ENCODE peak calls at places on chromosome 15, in six cellular contexts. H, F, E, J, S and X are unnamed samples.

GRCh38 chr15:66288796-66289195 is 4.6 kb upstream of the DIS3L start:
- DNase-seq in H (no peak), F (no peak), E (no peak), J (no peak), S (no peak), X (no peak)

GRCh38 chr15:63048986-63049665 is 6.6 kb downstream of the TPM1 start:
- DNase-seq in H (peak), F (no peak), E (no peak), J (no peak), S (no peak), X (peak)

GRCh38 chr15:52124270-52124878 is 11.8 kb upstream of the BCL2L10 start:
- DNase-seq in H (peak), F (no peak), E (no peak), J (no peak), S (no peak), X (no peak)

GRCh38 chr15:30929982-30930381 is 26.3 kb downstream of the FAN1 start:
- DNase-seq in H (no peak), F (no peak), E (no peak), J (no peak), S (no peak), X (no peak)

GRCh38 chr15:63509056-63509696 is 4.8 kb downstream of the USP3 start:
- DNase-seq in H (no peak), F (no peak), E (no peak), J (no peak), S (no peak), X (no peak)

GRCh38 chr15:85454403-85454802 is 74.0 kb downstream of the AKAP13 start:
- DNase-seq in H (no peak), F (no peak), E (no peak), J (no peak), S (no peak), X (no peak)

GRCh38 chr15:41517895-41518449 is 4.3 kb upstream of the LTK start:
- DNase-seq in H (peak), F (no peak), E (no peak), J (no peak), S (no peak), X (no peak)

GRCh38 chr15:80442728-80443403 is 38.7 kb downstream of the ARNT2 start:
- DNase-seq in H (no peak), F (no peak), E (no peak), J (no peak), S (no peak), X (no peak)

GRCh38 chr15:89122532-89123525 is 34.6 kb downstream of the ABHD2 start:
- DNase-seq in H (no peak), F (no peak), E (no peak), J (no peak), S (no peak), X (no peak)
- TF ChIP-seq POLR2A in H (no peak), F (no peak), E (no peak), J (no peak), S (no peak), X (no peak)

DNA sequence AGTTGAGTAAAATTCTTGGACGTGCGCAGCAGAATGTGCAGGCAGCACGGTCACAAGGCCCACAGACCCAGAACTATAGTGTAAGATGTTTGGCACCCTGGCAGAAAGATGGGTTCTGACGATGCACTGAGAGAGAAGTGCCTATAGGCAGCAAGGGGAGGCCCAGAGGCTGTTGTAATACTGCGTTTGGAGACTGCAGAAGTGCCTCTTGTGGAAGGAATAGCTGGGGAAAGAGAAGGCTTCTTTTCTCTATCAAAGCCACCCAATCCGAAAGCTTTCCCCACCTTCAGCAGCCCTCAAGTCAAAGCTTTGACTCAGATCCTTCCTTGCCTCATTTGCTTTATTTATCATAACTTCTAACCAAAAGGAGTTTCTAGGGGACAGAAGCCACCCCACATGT is 5.2 kb upstream of the SIN3A start:
- DNase-seq in H (no peak), F (no peak), E (no peak), J (no peak), S (no peak), X (no peak)
- TF ChIP-seq TAF1 in H (no peak), F (no peak), E (no peak), J (no peak), S (no peak), X (no peak)

GRCh38 chr15:72238586-72238985 is 7.6 kb upstream of the PKM start:
- DNase-seq in H (no peak), F (no peak), E (no peak), J (no peak), S (no peak), X (no peak)

GRCh38 chr15:72239652-72240051 is 8.7 kb upstream of the PKM start:
- DNase-seq in H (no peak), F (no peak), E (no peak), J (no peak), S (no peak), X (no peak)

GRCh38 chr15:72236381-72237285 is 5.6 kb upstream of the PKM start:
- DNase-seq in H (no peak), F (no peak), E (no peak), J (no peak), S (no peak), X (no peak)

GRCh38 chr15:72235298-72235697 is 4.3 kb upstream of the PKM start:
- DNase-seq in H (no peak), F (no peak), E (no peak), J (no peak), S (no peak), X (no peak)

GRCh38 chr15:72237286-72238224 is 6.6 kb upstream of the PKM start:
- DNase-seq in H (peak), F (peak), E (peak), J (no peak), S (peak), X (peak)
- TF ChIP-seq POLR2A in H (peak), F (no peak), E (peak), J (no peak), S (no peak), X (peak)

GRCh38 chr15:99983171-99983891 is 250.1 kb upstream of the LYSMD4 start:
- DNase-seq in H (no peak), F (peak), E (no peak), J (no peak), S (no peak), X (no peak)
- TF ChIP-seq TAF1 in H (no peak), F (no peak), E (no peak), J (no peak), S (no peak), X (no peak)

DNA sequence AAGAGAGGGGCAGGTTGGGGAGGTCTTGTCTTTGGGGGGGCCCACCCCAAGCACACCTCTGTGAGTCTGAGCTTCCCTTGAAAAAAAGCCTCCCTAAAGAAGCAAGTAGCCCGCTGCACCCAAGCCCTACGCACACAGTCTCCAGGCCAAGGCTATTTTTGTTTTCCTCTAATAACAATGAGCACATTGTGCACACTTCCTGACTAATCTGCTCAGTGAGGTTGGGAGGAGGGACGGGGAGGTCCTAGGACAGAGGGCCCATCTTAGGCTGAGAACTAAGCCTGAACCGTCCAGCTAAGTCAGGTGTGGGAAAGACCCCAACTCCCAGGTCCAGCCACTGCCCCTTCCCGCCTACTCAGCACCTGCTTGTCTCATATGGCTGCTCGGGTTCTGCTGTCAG is 87.2 kb downstream of the HMG20A start:
- DNase-seq in H (peak), F (no peak), E (no peak), J (no peak), S (no peak), X (no peak)
- TF ChIP-seq POLR2A in H (no peak), F (no peak), E (no peak), J (no peak), S (no peak), X (no peak)

DNA sequence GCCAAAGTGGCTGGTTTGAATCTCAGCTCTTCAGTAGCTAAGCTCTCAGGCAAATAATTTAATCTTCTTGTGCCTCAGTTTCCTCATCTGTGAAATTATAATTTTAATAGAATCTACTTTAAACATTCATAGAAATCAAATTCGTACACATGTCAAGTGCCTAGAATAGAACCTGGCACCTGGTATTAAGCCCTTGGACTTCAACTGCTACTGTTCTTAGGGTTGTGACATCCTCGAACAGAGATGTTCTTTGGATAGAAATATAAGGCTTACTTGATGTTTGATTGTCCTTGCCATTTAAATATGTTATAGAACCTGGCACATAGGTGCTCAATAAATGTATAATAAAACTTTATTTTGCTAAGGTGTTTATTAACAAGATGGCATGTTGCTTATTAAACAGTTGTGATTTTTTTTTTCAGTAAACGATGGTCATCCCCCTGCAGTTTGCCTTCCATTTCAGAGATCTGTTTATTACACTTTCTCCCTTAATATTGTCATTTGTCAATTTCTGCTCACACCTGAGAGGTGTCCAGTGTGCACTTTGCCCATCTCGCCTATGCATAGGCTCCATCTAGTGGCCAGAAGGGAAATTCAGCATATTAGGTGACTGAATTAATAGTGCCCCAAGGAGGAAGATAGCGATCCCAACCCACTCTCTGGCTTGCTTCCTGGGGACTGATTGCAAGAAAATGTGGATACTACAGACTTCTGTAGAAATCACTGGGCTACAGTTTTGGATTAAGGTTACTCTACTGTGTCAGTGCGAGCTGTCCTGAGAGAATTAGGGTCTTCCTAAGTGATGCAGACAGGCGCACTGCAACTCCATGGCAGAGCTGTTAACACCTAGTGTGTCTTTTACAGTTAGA is 10.7 kb downstream of the IGF1R start:
- DNase-seq in H (peak), F (no peak), E (peak), J (no peak), S (peak), X (peak)
- TF ChIP-seq TAF1 in H (no peak), F (no peak), E (no peak), J (no peak), S (no peak), X (no peak)

GRCh38 chr15:100118546-100118945 is 223.2 kb downstream of the ADAMTS17 start:
- DNase-seq in H (no peak), F (no peak), E (no peak), J (no peak), S (no peak), X (no peak)
- TF ChIP-seq POLR2A in H (no peak), F (no peak), E (no peak), J (no peak), S (no peak), X (no peak)